ENCODE peak calls at places on chromosomes 2 and 18, in five cellular contexts. One of them, this sample, is unnamed.

GRCh38 chr2:60249879-60250278 is 303.6 kb downstream of the BCL11A start:
- DNase-seq in activated CD8-positive, alpha-beta memory T cell treated with anti-CD3 and anti-CD28 coated beads, Interleukin-2, amount 50 U/mL, for 4 hours: no peak
- DNase-seq in posterior cingulate gyrus: no peak
- DNase-seq in NCI-H1436: no peak
- DNase-seq in GM12891: no peak
- DNase-seq in this sample: no peak

GRCh38 chr18:46755315-46756171 is 1.3 kb downstream of the ST8SIA5 start:
- DNase-seq in activated CD8-positive, alpha-beta memory T cell treated with anti-CD3 and anti-CD28 coated beads, Interleukin-2, amount 50 U/mL, for 4 hours: no peak
- DNase-seq in posterior cingulate gyrus: no peak
- DNase-seq in NCI-H1436: no peak
- DNase-seq in GM12891: no peak
- DNase-seq in this sample: peak

GRCh38 chr2:145652546-145652945 is 1132.6 kb upstream of the ZEB2 start:
- DNase-seq in activated CD8-positive, alpha-beta memory T cell treated with anti-CD3 and anti-CD28 coated beads, Interleukin-2, amount 50 U/mL, for 4 hours: no peak
- DNase-seq in posterior cingulate gyrus: no peak
- DNase-seq in NCI-H1436: no peak
- DNase-seq in GM12891: no peak
- DNase-seq in this sample: no peak

GRCh38 chr2:172931256-172931894 is 144.3 kb upstream of the MAP3K20 start:
- DNase-seq in activated CD8-positive, alpha-beta memory T cell treated with anti-CD3 and anti-CD28 coated beads, Interleukin-2, amount 50 U/mL, for 4 hours: no peak
- DNase-seq in posterior cingulate gyrus: no peak
- DNase-seq in NCI-H1436: no peak
- DNase-seq in GM12891: no peak
- DNase-seq in this sample: no peak

GRCh38 chr18:12606592-12607315 is 51.2 kb downstream of the SPIRE1 start:
- DNase-seq in activated CD8-positive, alpha-beta memory T cell treated with anti-CD3 and anti-CD28 coated beads, Interleukin-2, amount 50 U/mL, for 4 hours: no peak
- DNase-seq in posterior cingulate gyrus: no peak
- DNase-seq in NCI-H1436: peak
- DNase-seq in GM12891: no peak
- DNase-seq in this sample: no peak

GRCh38 chr2:157596992-157597681 is 31.5 kb downstream of the ACVR1C start:
- DNase-seq in activated CD8-positive, alpha-beta memory T cell treated with anti-CD3 and anti-CD28 coated beads, Interleukin-2, amount 50 U/mL, for 4 hours: peak
- DNase-seq in posterior cingulate gyrus: peak
- DNase-seq in NCI-H1436: no peak
- DNase-seq in GM12891: peak
- DNase-seq in this sample: no peak

GRCh38 chr2:219737270-219737691 is 109.9 kb downstream of the SLC4A3 start:
- DNase-seq in activated CD8-positive, alpha-beta memory T cell treated with anti-CD3 and anti-CD28 coated beads, Interleukin-2, amount 50 U/mL, for 4 hours: no peak
- DNase-seq in posterior cingulate gyrus: peak
- DNase-seq in NCI-H1436: no peak
- DNase-seq in GM12891: no peak
- DNase-seq in this sample: no peak

GRCh38 chr2:141529674-141530073 is 601.1 kb downstream of the LRP1B start:
- DNase-seq in activated CD8-positive, alpha-beta memory T cell treated with anti-CD3 and anti-CD28 coated beads, Interleukin-2, amount 50 U/mL, for 4 hours: no peak
- DNase-seq in posterior cingulate gyrus: no peak
- DNase-seq in NCI-H1436: no peak
- DNase-seq in GM12891: no peak
- DNase-seq in this sample: no peak

GRCh38 chr2:1600191-1601063 is 143.9 kb downstream of the PXDN start:
- DNase-seq in activated CD8-positive, alpha-beta memory T cell treated with anti-CD3 and anti-CD28 coated beads, Interleukin-2, amount 50 U/mL, for 4 hours: no peak
- DNase-seq in posterior cingulate gyrus: peak
- DNase-seq in NCI-H1436: no peak
- DNase-seq in GM12891: no peak
- DNase-seq in this sample: no peak

GRCh38 chr18:49137093-49137492 is 186.3 kb upstream of the SMAD7 start:
- DNase-seq in activated CD8-positive, alpha-beta memory T cell treated with anti-CD3 and anti-CD28 coated beads, Interleukin-2, amount 50 U/mL, for 4 hours: no peak
- DNase-seq in posterior cingulate gyrus: no peak
- DNase-seq in NCI-H1436: no peak
- DNase-seq in GM12891: no peak
- DNase-seq in this sample: no peak

GRCh38 chr18:57915848-57916596 is 112.9 kb upstream of the ATP8B1 start:
- DNase-seq in activated CD8-positive, alpha-beta memory T cell treated with anti-CD3 and anti-CD28 coated beads, Interleukin-2, amount 50 U/mL, for 4 hours: no peak
- DNase-seq in posterior cingulate gyrus: peak
- DNase-seq in NCI-H1436: no peak
- DNase-seq in GM12891: no peak
- DNase-seq in this sample: no peak

GRCh38 chr18:61893304-61893970 is 630 bp upstream of the RNF152 start:
- DNase-seq in activated CD8-positive, alpha-beta memory T cell treated with anti-CD3 and anti-CD28 coated beads, Interleukin-2, amount 50 U/mL, for 4 hours: peak
- DNase-seq in posterior cingulate gyrus: peak
- DNase-seq in NCI-H1436: peak
- DNase-seq in GM12891: peak
- DNase-seq in this sample: peak

GRCh38 chr2:162261032-162261945 is 18.0 kb upstream of the FAP start:
- DNase-seq in activated CD8-positive, alpha-beta memory T cell treated with anti-CD3 and anti-CD28 coated beads, Interleukin-2, amount 50 U/mL, for 4 hours: no peak
- DNase-seq in posterior cingulate gyrus: peak
- DNase-seq in NCI-H1436: no peak
- DNase-seq in GM12891: no peak
- DNase-seq in this sample: no peak

GRCh38 chr2:133324150-133324561 is 244.1 kb downstream of the NCKAP5 start:
- DNase-seq in activated CD8-positive, alpha-beta memory T cell treated with anti-CD3 and anti-CD28 coated beads, Interleukin-2, amount 50 U/mL, for 4 hours: no peak
- DNase-seq in posterior cingulate gyrus: no peak
- DNase-seq in NCI-H1436: no peak
- DNase-seq in GM12891: no peak
- DNase-seq in this sample: no peak

GRCh38 chr18:26483633-26484032 is 64.7 kb downstream of the KCTD1 start:
- DNase-seq in activated CD8-positive, alpha-beta memory T cell treated with anti-CD3 and anti-CD28 coated beads, Interleukin-2, amount 50 U/mL, for 4 hours: no peak
- DNase-seq in posterior cingulate gyrus: no peak
- DNase-seq in NCI-H1436: no peak
- DNase-seq in GM12891: no peak
- DNase-seq in this sample: no peak

GRCh38 chr2:109438773-109439191 is 175.0 kb downstream of the SEPTIN10 start:
- DNase-seq in activated CD8-positive, alpha-beta memory T cell treated with anti-CD3 and anti-CD28 coated beads, Interleukin-2, amount 50 U/mL, for 4 hours: no peak
- DNase-seq in posterior cingulate gyrus: peak
- DNase-seq in NCI-H1436: no peak
- DNase-seq in GM12891: no peak
- DNase-seq in this sample: no peak

GRCh38 chr18:49733321-49733720 is 80.0 kb downstream of the ACAA2 start:
- DNase-seq in activated CD8-positive, alpha-beta memory T cell treated with anti-CD3 and anti-CD28 coated beads, Interleukin-2, amount 50 U/mL, for 4 hours: no peak
- DNase-seq in posterior cingulate gyrus: no peak
- DNase-seq in NCI-H1436: no peak
- DNase-seq in GM12891: no peak
- DNase-seq in this sample: no peak